ENCODE peak calls at places on chromosomes 16 and 17, in nine cellular contexts. F is HAP-1; Z is GM13976; L is AG09319; H is activated CD4-positive, alpha-beta T cell treated with anti-CD3 and anti-CD28 coated beads, Interleukin-2, amount 50 U/mL, for 48 hours; U is activated naive CD4-positive, alpha-beta T cell; V is H54; Y is SW480; J is posterior cingulate gyrus. W is an unnamed sample.

GRCh38 chr17:81601525-81602120 is 35.3 kb downstream of the NPLOC4 start:
- DNase-seq in F (peak), Z (peak), L (peak), H (peak), U (no peak), V (no peak), Y (peak), J (no peak), W (peak)

GRCh38 chr16:50207652-50208051 is 54.5 kb downstream of the TENT4B start:
- DNase-seq in F (no peak), Z (no peak), L (no peak), H (no peak), U (no peak), V (no peak), Y (no peak), J (no peak), W (no peak)

GRCh38 chr16:77191259-77191969 is 424 bp downstream of the MON1B start:
- DNase-seq in F (no peak), Z (no peak), L (no peak), H (peak), U (peak), V (no peak), Y (peak), J (no peak), W (no peak)

GRCh38 chr16:57333402-57333801 is 25.2 kb upstream of the CCL22 start:
- DNase-seq in F (no peak), Z (no peak), L (no peak), H (no peak), U (no peak), V (no peak), Y (no peak), J (no peak), W (no peak)

GRCh38 chr17:7509937-7510336 is 25.8 kb downstream of the POLR2A start:
- DNase-seq in F (no peak), Z (no peak), L (no peak), H (no peak), U (no peak), V (no peak), Y (no peak), J (no peak), W (no peak)

GRCh38 chr17:3917391-3917931 is 1.2 kb upstream of the P2RX1 start:
- DNase-seq in F (peak), Z (no peak), L (no peak), H (no peak), U (no peak), V (peak), Y (no peak), J (no peak), W (no peak)

GRCh38 chr16:85491798-85492616 is 121.1 kb upstream of the GSE1 start:
- DNase-seq in F (no peak), Z (no peak), L (no peak), H (no peak), U (no peak), V (no peak), Y (peak), J (peak), W (no peak)

GRCh38 chr17:73630531-73630930 is 13.7 kb downstream of the SDK2 start:
- DNase-seq in F (no peak), Z (no peak), L (no peak), H (no peak), U (no peak), V (no peak), Y (no peak), J (no peak), W (no peak)

GRCh38 chr17:3569534-3570137 is 12.0 kb upstream of the TRPV3 start:
- DNase-seq in F (no peak), Z (no peak), L (no peak), H (no peak), U (no peak), V (no peak), Y (no peak), J (no peak), W (no peak)

GRCh38 chr17:72683506-72684404 is 408.7 kb downstream of the SLC39A11 start:
- DNase-seq in F (no peak), Z (no peak), L (peak), H (no peak), U (no peak), V (peak), Y (peak), J (no peak), W (no peak)

GRCh38 chr17:63983326-63983725 is 10.6 kb upstream of the SCN4A start:
- DNase-seq in F (no peak), Z (no peak), L (no peak), H (no peak), U (no peak), V (no peak), Y (no peak), J (no peak), W (no peak)

GRCh38 chr17:859461-860195 is 77.5 kb downstream of the MRM3 start:
- DNase-seq in F (peak), Z (no peak), L (no peak), H (no peak), U (no peak), V (no peak), Y (no peak), J (no peak), W (no peak)

GRCh38 chr17:48054238-48055185 is 6.4 kb downstream of the NFE2L1 start:
- DNase-seq in F (peak), Z (no peak), L (peak), H (no peak), U (no peak), V (no peak), Y (no peak), J (peak), W (peak)

GRCh38 chr16:53529529-53529928 is 26.5 kb upstream of the AKTIP start:
- DNase-seq in F (no peak), Z (no peak), L (no peak), H (no peak), U (no peak), V (no peak), Y (no peak), J (no peak), W (no peak)

GRCh38 chr16:68719993-68720489 is 17.1 kb upstream of the CDH1 start:
- DNase-seq in F (no peak), Z (peak), L (no peak), H (peak), U (no peak), V (no peak), Y (no peak), J (no peak), W (no peak)

GRCh38 chr16:66551788-66552287 is 538 bp upstream of the CKLF start:
- DNase-seq in F (no peak), Z (peak), L (no peak), H (no peak), U (no peak), V (no peak), Y (no peak), J (no peak), W (no peak)

GRCh38 chr17:50151041-50151936 is 812 bp upstream of the PPP1R9B start:
- DNase-seq in F (peak), Z (peak), L (peak), H (peak), U (peak), V (peak), Y (peak), J (peak), W (peak)

GRCh38 chr17:60971515-60972369 is 294.1 kb downstream of the BCAS3 start:
- DNase-seq in F (peak), Z (peak), L (peak), H (peak), U (peak), V (peak), Y (peak), J (no peak), W (peak)

GRCh38 chr17:40564195-40564882 is 933 bp downstream of the CCR7 start:
- DNase-seq in F (no peak), Z (peak), L (no peak), H (peak), U (peak), V (no peak), Y (no peak), J (no peak), W (no peak)

GRCh38 chr16:66948034-66948821 is 12.8 kb upstream of the CES3 start:
- DNase-seq in F (no peak), Z (no peak), L (no peak), H (no peak), U (no peak), V (no peak), Y (no peak), J (no peak), W (no peak)

GRCh38 chr17:76511562-76512365 is 10.5 kb upstream of the RHBDF2 start:
- DNase-seq in F (no peak), Z (no peak), L (no peak), H (no peak), U (no peak), V (no peak), Y (no peak), J (no peak), W (no peak)

GRCh38 chr16:66250686-66251405 is 115.6 kb upstream of the CDH5 start:
- DNase-seq in F (no peak), Z (no peak), L (no peak), H (no peak), U (no peak), V (no peak), Y (peak), J (peak), W (no peak)

GRCh38 chr16:78292726-78293380 is 193.4 kb downstream of the WWOX start:
- DNase-seq in F (no peak), Z (no peak), L (no peak), H (no peak), U (no peak), V (no peak), Y (no peak), J (no peak), W (no peak)

GRCh38 chr16:55144656-55145055 is 179.3 kb upstream of the IRX6 start:
- DNase-seq in F (no peak), Z (no peak), L (no peak), H (no peak), U (no peak), V (no peak), Y (no peak), J (no peak), W (no peak)

GRCh38 chr17:30969989-30970680 is 704 bp upstream of the RNF135 start:
- DNase-seq in F (peak), Z (peak), L (no peak), H (peak), U (peak), V (no peak), Y (no peak), J (no peak), W (no peak)

GRCh38 chr17:77882481-77883212 is 75.9 kb upstream of the TNRC6C start:
- DNase-seq in F (no peak), Z (peak), L (no peak), H (peak), U (peak), V (peak), Y (peak), J (no peak), W (no peak)

GRCh38 chr16:1493746-1494094 is 560 bp downstream of the TELO2 start:
- DNase-seq in F (peak), Z (peak), L (no peak), H (peak), U (no peak), V (peak), Y (no peak), J (no peak), W (no peak)

GRCh38 chr16:934178-934577 is 36.6 kb downstream of the LMF1 start:
- DNase-seq in F (no peak), Z (no peak), L (no peak), H (no peak), U (no peak), V (no peak), Y (no peak), J (no peak), W (no peak)

GRCh38 chr16:66605177-66605999 is 884 bp downstream of the CMTM3 start:
- DNase-seq in F (peak), Z (peak), L (no peak), H (peak), U (peak), V (peak), Y (no peak), J (no peak), W (peak)

GRCh38 chr17:49681336-49681735 is 3.4 kb upstream of the SPOP start:
- DNase-seq in F (no peak), Z (no peak), L (no peak), H (no peak), U (no peak), V (no peak), Y (no peak), J (no peak), W (no peak)

GRCh38 chr16:22915003-22915402 is 101.0 kb downstream of the HS3ST2 start:
- DNase-seq in F (no peak), Z (no peak), L (no peak), H (no peak), U (no peak), V (no peak), Y (no peak), J (no peak), W (no peak)

GRCh38 chr16:55835578-55835977 is 2.7 kb upstream of the CES1 start:
- DNase-seq in F (no peak), Z (no peak), L (no peak), H (no peak), U (no peak), V (no peak), Y (no peak), J (no peak), W (no peak)

GRCh38 chr16:65867276-65867990 is 499.1 kb upstream of the CDH5 start:
- DNase-seq in F (no peak), Z (no peak), L (no peak), H (no peak), U (no peak), V (no peak), Y (no peak), J (no peak), W (peak)

GRCh38 chr17:55005520-55005919 is 37.0 kb downstream of the STXBP4 start:
- DNase-seq in F (peak), Z (no peak), L (no peak), H (no peak), U (no peak), V (no peak), Y (peak), J (no peak), W (no peak)

GRCh38 chr17:54901230-54901847 is 687 bp downstream of the TOM1L1 start:
- DNase-seq in F (peak), Z (no peak), L (no peak), H (no peak), U (no peak), V (peak), Y (peak), J (no peak), W (no peak)

GRCh38 chr17:35843698-35844097 is 25.0 kb downstream of the HEATR9 start:
- DNase-seq in F (no peak), Z (no peak), L (no peak), H (no peak), U (no peak), V (no peak), Y (no peak), J (no peak), W (no peak)